ENCODE peak calls at places on chromosomes 13 and 19, in seven cellular contexts. I is sigmoid colon, S is stomach, R is SK-N-SH, F is suprapubic skin, E is HepG2, A is A549. U is an unnamed sample.
A peak's percentile ranks its signal among the peaks of the same experiment; 100 is the strongest.

GRCh38 chr19:1672038-1672768 is 19.8 kb upstream of the TCF3 start:
- DNase-seq in S (no peak), F (no peak), A (peak; percentile 31), I (no peak), E (no peak), R (peak; percentile 86), U (peak; percentile 45)

GRCh38 chr13:51041126-51041525 is 69.9 kb downstream of the C13orf42 start:
- DNase-seq in S (no peak), A (no peak), F (no peak), R (no peak), I (no peak), E (no peak), U (no peak)

GRCh38 chr19:29665826-29666633 is 769 bp downstream of the PLEKHF1 start:
- DNase-seq in R (peak; percentile 70), S (peak; percentile 41), I (peak; percentile 88), A (no peak), F (no peak), E (no peak), U (peak; percentile 41)

GRCh38 chr19:11699931-11700794 is 38.6 kb downstream of the ZNF823 start:
- DNase-seq in E (peak; percentile 33), R (peak; percentile 59), A (no peak), I (no peak), F (no peak), S (no peak), U (no peak)

GRCh38 chr13:28173793-28174192 is 35.4 kb downstream of the PAN3 start:
- DNase-seq in E (no peak), S (no peak), I (no peak), A (no peak), R (no peak), F (no peak), U (no peak)

GRCh38 chr19:47848871-47849473 is 10.1 kb upstream of the TPRX2 start:
- DNase-seq in A (peak; percentile 47), F (no peak), R (peak; percentile 33), E (peak; percentile 15), I (no peak), S (no peak), U (no peak)

GRCh38 chr13:94384217-94384905 is 95.1 kb downstream of the DCT start:
- DNase-seq in S (no peak), E (no peak), A (no peak), F (no peak), I (no peak), R (no peak), U (no peak)

GRCh38 chr19:13077233-13077632 is 25.4 kb downstream of the LYL1 start:
- DNase-seq in E (no peak), I (no peak), S (no peak), F (no peak), A (no peak), R (peak; percentile 86), U (no peak)

GRCh38 chr19:1747285-1748114 is 5.8 kb upstream of the ONECUT3 start:
- DNase-seq in F (no peak), A (peak; percentile 83), S (peak; percentile 73), E (peak; percentile 66), R (no peak), I (no peak), U (no peak)

GRCh38 chr13:53198017-53198416 is 169.4 kb downstream of the OLFM4 start:
- DNase-seq in R (peak; percentile 57), F (no peak), I (no peak), E (no peak), S (no peak), A (no peak), U (no peak)

GRCh38 chr19:30664358-30665058 is 292.3 kb downstream of the ZNF536 start:
- DNase-seq in F (no peak), R (peak; percentile 51), I (no peak), E (peak; percentile 84), A (no peak), S (peak; percentile 58), U (no peak)

GRCh38 chr19:18999896-19000620 is 33.3 kb downstream of the SUGP2 start:
- DNase-seq in E (no peak), S (no peak), I (no peak), R (peak; percentile 47), F (no peak), A (no peak), U (no peak)

GRCh38 chr19:3504723-3505122 is 1.4 kb upstream of the FZR1 start:
- DNase-seq in F (no peak), R (no peak), S (no peak), I (no peak), E (no peak), A (no peak), U (no peak)

GRCh38 chr19:1665565-1666047 is 13.2 kb upstream of the TCF3 start:
- DNase-seq in I (no peak), R (no peak), E (no peak), F (no peak), S (no peak), A (no peak), U (peak; percentile 44)

GRCh38 chr19:42066075-42066754 is 3.8 kb downstream of the GRIK5 start:
- DNase-seq in S (no peak), A (no peak), F (no peak), I (no peak), E (no peak), R (peak; percentile 97), U (no peak)

GRCh38 chr13:84192125-84192524 is 309.9 kb upstream of the SLITRK1 start:
- DNase-seq in E (no peak), S (no peak), R (no peak), F (no peak), A (no peak), I (no peak), U (no peak)

GRCh38 chr13:50124536-50125305 is 109.5 kb downstream of the KCNRG start:
- DNase-seq in E (peak; percentile 33), F (peak; percentile 98), R (peak; percentile 99), A (peak; percentile 88), S (peak; percentile 97), I (peak; percentile 100), U (peak; percentile 97)

GRCh38 chr19:44570984-44571684 is 41.7 kb upstream of the CEACAM20 start:
- DNase-seq in F (no peak), R (peak; percentile 61), I (no peak), S (peak; percentile 65), E (peak; percentile 80), A (peak; percentile 82), U (peak; percentile 67)

GRCh38 chr13:57326532-57326931 is 159.5 kb downstream of the PRR20E start:
- DNase-seq in R (no peak), F (no peak), I (no peak), E (no peak), A (no peak), S (no peak), U (no peak)

GRCh38 chr19:8334458-8335342 is 8.4 kb downstream of the KANK3 start:
- DNase-seq in S (peak; percentile 72), R (peak; percentile 86), F (no peak), I (no peak), A (peak; percentile 76), E (peak; percentile 27), U (peak; percentile 69)

GRCh38 chr19:8333771-8334457 is 9.1 kb downstream of the KANK3 start:
- DNase-seq in S (no peak), A (no peak), R (peak; percentile 38), I (no peak), E (no peak), F (no peak), U (no peak)

GRCh38 chr19:8336072-8336569 is 6.9 kb downstream of the KANK3 start:
- DNase-seq in F (no peak), E (no peak), A (no peak), R (no peak), I (no peak), S (no peak), U (no peak)

GRCh38 chr19:8336665-8337064 is 6.4 kb downstream of the KANK3 start:
- DNase-seq in F (no peak), E (no peak), R (no peak), I (no peak), A (no peak), S (no peak), U (no peak)

DNA sequence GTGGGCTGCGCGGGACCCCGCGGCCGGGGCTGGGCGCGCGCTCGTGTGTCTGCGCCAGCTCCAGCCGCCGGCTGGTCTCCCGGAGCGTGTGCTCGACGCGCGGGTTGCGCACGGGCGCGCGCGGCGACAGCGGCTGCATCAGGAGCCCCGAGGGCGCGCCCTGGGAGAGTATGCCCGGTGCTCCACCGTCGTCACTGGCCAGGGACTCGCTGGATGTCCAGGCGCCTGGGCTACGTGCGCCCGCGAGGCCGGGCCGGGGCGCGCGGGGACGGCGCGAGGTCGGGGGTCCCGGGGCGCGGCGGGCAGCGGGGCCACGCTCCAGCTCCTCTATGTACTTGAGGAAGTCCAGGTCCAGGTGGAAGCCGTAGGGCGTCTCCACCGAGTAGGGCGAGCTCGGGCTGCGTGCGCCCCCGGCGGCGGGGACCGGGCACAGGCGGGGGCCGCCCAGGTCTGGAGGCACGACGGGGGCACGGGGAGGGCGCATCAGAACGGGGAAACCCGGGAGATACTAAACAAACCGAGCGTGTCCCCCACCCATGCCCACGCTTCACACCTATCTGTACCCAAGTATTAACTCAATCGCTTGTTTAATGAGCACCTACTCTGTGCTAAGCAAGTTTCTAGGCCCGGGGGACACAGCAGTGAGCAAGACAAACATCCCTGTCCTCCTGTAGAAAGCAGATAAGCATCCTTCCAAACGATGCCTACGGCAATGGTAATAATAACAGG is 7.6 kb downstream of the KANK3 start:
- DNase-seq in F (no peak), S (no peak), E (no peak), I (no peak), A (peak; percentile 38), R (peak; percentile 61), U (peak; percentile 20)
- TF ChIP-seq CTCF in F (no peak), S (no peak), E (peak; percentile 24), I (no peak), A (peak; percentile 40), R (peak; percentile 29), U (no peak)

GRCh38 chr13:24922390-24923304 is 158.7 kb downstream of the RNF17 start:
- DNase-seq in I (peak; percentile 98), R (peak; percentile 95), E (peak; percentile 93), A (peak; percentile 65), S (peak; percentile 97), F (peak; percentile 97), U (peak; percentile 98)
- TF ChIP-seq EP300 in I (no peak), R (no peak), E (no peak), A (no peak), S (no peak), F (no peak), U (no peak)

GRCh38 chr19:52535831-52536800 is 8.6 kb downstream of the ZNF808 start:
- DNase-seq in E (no peak), A (no peak), S (peak; percentile 74), R (peak; percentile 84), F (peak; percentile 95), I (peak; percentile 93), U (peak; percentile 82)
- TF ChIP-seq CTCF in E (no peak), A (no peak), S (peak; percentile 35), R (no peak), F (no peak), I (no peak), U (no peak)

DNA sequence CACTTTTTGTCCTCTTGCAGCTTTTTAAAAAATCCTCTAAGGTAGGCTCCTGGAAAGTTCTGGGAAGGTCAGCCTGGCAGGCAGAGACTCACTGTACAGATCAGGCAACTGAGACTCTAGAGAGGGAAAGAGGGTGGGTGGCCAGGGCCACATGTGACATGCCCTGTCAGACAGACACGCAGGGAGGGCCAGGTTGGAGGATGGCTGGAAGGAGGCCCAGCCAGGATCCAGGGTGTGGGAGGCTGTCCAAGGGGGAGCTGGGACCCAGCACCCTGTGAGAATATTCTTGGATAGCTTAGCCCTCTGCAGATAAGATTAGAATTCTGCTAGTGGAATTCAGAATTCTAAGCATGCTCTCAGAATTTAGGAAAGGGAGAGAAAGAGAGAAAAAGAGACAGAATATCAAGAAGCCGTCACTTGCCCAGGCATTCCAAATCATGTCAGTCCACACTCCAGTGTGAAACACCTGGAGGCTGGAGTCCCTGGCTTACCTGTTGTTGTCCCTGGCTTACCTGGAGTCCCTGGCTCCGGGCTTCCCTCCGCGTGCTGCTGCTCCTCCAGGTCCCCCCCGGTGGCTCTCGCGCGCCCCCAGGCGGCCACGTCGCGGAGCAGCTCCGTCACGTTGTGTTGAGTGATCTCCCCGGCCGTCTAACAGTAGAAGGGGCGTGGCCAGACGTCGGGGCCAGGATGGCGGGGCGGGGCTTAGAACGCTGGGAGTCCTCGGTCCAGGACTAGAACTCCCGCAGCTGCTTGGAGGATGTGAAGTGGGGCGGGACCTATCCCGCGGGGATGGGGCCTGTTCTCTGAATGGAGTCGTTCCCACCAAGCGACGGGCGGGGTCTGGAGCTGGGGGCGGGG is 2.8 kb upstream of the TNNI3 start:
- DNase-seq in S (peak; percentile 93), A (peak; percentile 98), I (peak; percentile 86), F (no peak), E (peak; percentile 81), R (peak; percentile 98), U (peak; percentile 91)
- TF ChIP-seq EP300 in S (no peak), A (no peak), I (no peak), F (no peak), E (no peak), R (no peak), U (no peak)

U was measured in transverse colon.